ENCODE peak calls at places on chromosomes 5 and 9, in six cellular contexts. T is LoVo, Z is DMS79, Y is aorta, D is HFF-Myc, S is left cardiac atrium. E is an unnamed sample.

GRCh38 chr5:138240690-138241385 is 27.7 kb upstream of the CDC23 start:
- DNase-seq in D (no peak), Z (no peak), T (no peak), S (no peak), Y (peak; percentile 15), E (no peak)

GRCh38 chr5:1934801-1935429 is 52.2 kb upstream of the IRX4 start:
- DNase-seq in Y (no peak), T (no peak), D (no peak), S (no peak), Z (no peak), E (no peak)

GRCh38 chr9:1173986-1174385 is 123.8 kb downstream of the DMRT2 start:
- DNase-seq in T (no peak), D (peak; percentile 89), Y (no peak), Z (no peak), S (no peak), E (no peak)

GRCh38 chr5:55308254-55308836 is 556 bp downstream of the MTREX start:
- DNase-seq in S (no peak), T (peak; percentile 27), Z (no peak), D (no peak), Y (no peak), E (no peak)

GRCh38 chr9:105438136-105438839 is 9.5 kb upstream of the FSD1L start:
- DNase-seq in T (no peak), D (no peak), Z (peak; percentile 38), S (no peak), Y (no peak), E (no peak)

GRCh38 chr9:99222416-99223280 is 566 bp downstream of the SEC61B start:
- DNase-seq in D (no peak), T (peak; percentile 2), S (no peak), Y (no peak), Z (no peak), E (no peak)

GRCh38 chr5:133761606-133762005 is 149.3 kb upstream of the FSTL4 start:
- DNase-seq in Z (no peak), Y (no peak), S (no peak), D (no peak), T (no peak), E (no peak)

GRCh38 chr5:99320461-99320860 is 391.7 kb upstream of the CHD1 start:
- DNase-seq in S (peak; percentile 16), Y (no peak), D (no peak), Z (no peak), T (peak; percentile 19), E (no peak)

GRCh38 chr5:143494162-143494561 is 90.7 kb upstream of the NR3C1 start:
- DNase-seq in T (no peak), Z (no peak), D (peak; percentile 52), S (no peak), Y (no peak), E (no peak)

GRCh38 chr5:34053571-34054271 is 10.7 kb upstream of the C1QTNF3 start:
- DNase-seq in S (no peak), Z (no peak), Y (no peak), T (no peak), D (no peak), E (no peak)

GRCh38 chr9:33025572-33026347 is 687 bp downstream of the DNAJA1 start:
- DNase-seq in S (peak; percentile 62), D (no peak), T (peak; percentile 28), Z (peak; percentile 87), Y (peak; percentile 84), E (peak; percentile 78)